ENCODE peak calls at places on chromosomes 3 and 15, in nine cellular contexts. H, D, S, O, L, R, V, G and U are unnamed samples.

GRCh38 chr15:75058127-75058905 is 34.9 kb downstream of the PPCDC start:
- DNase-seq in H (no peak), D (no peak), S (no peak), O (no peak), L (no peak), R (no peak), V (no peak), G (no peak), U (peak; percentile 0)

GRCh38 chr3:46098319-46098761 is 71.1 kb upstream of the XCR1 start:
- DNase-seq in H (peak; percentile 80), D (no peak), S (peak; percentile 86), O (peak; percentile 78), L (no peak), R (no peak), V (no peak), G (peak; percentile 43), U (peak; percentile 24)

GRCh38 chr3:149393355-149394165 is 16.1 kb upstream of the TM4SF1 start:
- DNase-seq in H (peak; percentile 77), D (peak; percentile 70), S (peak; percentile 82), O (peak; percentile 33), L (peak; percentile 60), R (peak; percentile 85), V (no peak), G (peak; percentile 63), U (peak; percentile 86)

GRCh38 chr3:94405258-94406035 is 342.6 kb downstream of the NSUN3 start:
- DNase-seq in H (no peak), D (no peak), S (no peak), O (no peak), L (no peak), R (no peak), V (no peak), G (no peak), U (no peak)

GRCh38 chr3:135271562-135272290 is 476.7 kb downstream of the EPHB1 start:
- DNase-seq in H (no peak), D (no peak), S (no peak), O (no peak), L (no peak), R (no peak), V (no peak), G (no peak), U (peak; percentile 9)

GRCh38 chr3:65560901-65561300 is 477.8 kb downstream of the MAGI1 start:
- DNase-seq in H (no peak), D (no peak), S (no peak), O (no peak), L (no peak), R (no peak), V (no peak), G (no peak), U (no peak)

GRCh38 chr3:69855436-69856162 is 116.3 kb downstream of the MITF start:
- DNase-seq in H (peak; percentile 41), D (no peak), S (no peak), O (no peak), L (no peak), R (no peak), V (no peak), G (no peak), U (peak; percentile 5)

GRCh38 chr15:31485431-31485830 is 158.8 kb downstream of the KLF13 start:
- DNase-seq in H (no peak), D (peak; percentile 30), S (no peak), O (no peak), L (no peak), R (no peak), V (no peak), G (no peak), U (no peak)

GRCh38 chr15:73870700-73871408 is 2.5 kb upstream of the TBC1D21 start:
- DNase-seq in H (no peak), D (peak; percentile 22), S (no peak), O (no peak), L (no peak), R (no peak), V (peak; percentile 15), G (peak; percentile 92), U (no peak)

GRCh38 chr15:31049122-31049521 is 52.4 kb downstream of the TRPM1 start:
- DNase-seq in H (no peak), D (no peak), S (no peak), O (no peak), L (no peak), R (no peak), V (peak; percentile 53), G (no peak), U (no peak)

GRCh38 chr3:13595485-13595884 is 46.6 kb downstream of the FBLN2 start:
- DNase-seq in H (no peak), D (no peak), S (no peak), O (no peak), L (no peak), R (no peak), V (no peak), G (no peak), U (peak; percentile 65)

GRCh38 chr15:67127925-67128324 is 62.5 kb downstream of the SMAD3 start:
- DNase-seq in H (peak; percentile 97), D (peak; percentile 92), S (no peak), O (peak; percentile 60), L (no peak), R (peak; percentile 73), V (peak; percentile 26), G (no peak), U (no peak)

GRCh38 chr3:78863294-78864203 is 904.2 kb downstream of the ROBO1 start:
- DNase-seq in H (no peak), D (no peak), S (peak; percentile 31), O (no peak), L (no peak), R (no peak), V (no peak), G (no peak), U (no peak)

GRCh38 chr3:156483961-156484787 is 70.7 kb downstream of the SSR3 start:
- DNase-seq in H (peak; percentile 46), D (no peak), S (peak; percentile 86), O (peak; percentile 59), L (no peak), R (no peak), V (peak; percentile 71), G (no peak), U (no peak)

GRCh38 chr15:89444855-89445254 is 51.5 kb downstream of the RHCG start:
- DNase-seq in H (no peak), D (no peak), S (no peak), O (no peak), L (no peak), R (peak; percentile 45), V (no peak), G (no peak), U (no peak)

GRCh38 chr3:77055841-77056341 is 16.0 kb downstream of the ROBO2 start:
- DNase-seq in H (no peak), D (no peak), S (no peak), O (no peak), L (no peak), R (no peak), V (no peak), G (no peak), U (no peak)

GRCh38 chr15:68345481-68345880 is 67.9 kb downstream of the FEM1B start:
- DNase-seq in H (no peak), D (no peak), S (no peak), O (no peak), L (no peak), R (no peak), V (no peak), G (peak; percentile 21), U (no peak)

GRCh38 chr15:58201536-58201935 is 63.4 kb downstream of the AQP9 start:
- DNase-seq in H (peak; percentile 85), D (no peak), S (no peak), O (no peak), L (no peak), R (no peak), V (no peak), G (no peak), U (no peak)

GRCh38 chr15:100385300-100385699 is 43.5 kb upstream of the ADAMTS17 start:
- DNase-seq in H (no peak), D (no peak), S (no peak), O (no peak), L (no peak), R (no peak), V (no peak), G (no peak), U (no peak)

GRCh38 chr3:178443634-178444033 is 92.6 kb upstream of the KCNMB2 start:
- DNase-seq in H (peak; percentile 30), D (no peak), S (peak; percentile 42), O (no peak), L (no peak), R (no peak), V (no peak), G (no peak), U (no peak)

GRCh38 chr15:31034152-31034551 is 42.7 kb upstream of the MTMR10 start:
- DNase-seq in H (peak; percentile 53), D (no peak), S (no peak), O (no peak), L (no peak), R (no peak), V (no peak), G (no peak), U (no peak)

GRCh38 chr15:80999623-81000036 is 1.1 kb upstream of the TLNRD1 start:
- DNase-seq in H (no peak), D (no peak), S (peak; percentile 84), O (peak; percentile 69), L (no peak), R (no peak), V (peak; percentile 66), G (peak; percentile 45), U (peak; percentile 84)

GRCh38 chr3:105444725-105445124 is 78.0 kb downstream of the ALCAM start:
- DNase-seq in H (no peak), D (no peak), S (no peak), O (no peak), L (no peak), R (no peak), V (no peak), G (no peak), U (no peak)

GRCh38 chr3:24810881-24811280 is 316.2 kb upstream of the THRB start:
- DNase-seq in H (no peak), D (no peak), S (peak; percentile 13), O (no peak), L (no peak), R (no peak), V (no peak), G (no peak), U (no peak)

GRCh38 chr3:111812680-111813079 is 46.4 kb upstream of the PHLDB2 start:
- DNase-seq in H (no peak), D (no peak), S (no peak), O (no peak), L (no peak), R (no peak), V (no peak), G (no peak), U (no peak)

GRCh38 chr15:40684381-40684780 is 10.6 kb upstream of the RAD51 start:
- DNase-seq in H (no peak), D (no peak), S (no peak), O (no peak), L (no peak), R (no peak), V (no peak), G (no peak), U (no peak)

GRCh38 chr15:22979069-22979698 is 984 bp downstream of the CYFIP1 start:
- DNase-seq in H (peak; percentile 51), D (peak; percentile 73), S (peak; percentile 70), O (peak; percentile 53), L (peak; percentile 48), R (peak; percentile 90), V (no peak), G (peak; percentile 64), U (peak; percentile 76)